ENCODE peak calls at places on chromosomes 7 and 10, in nine cellular contexts. One of them, this sample, is unnamed.

GRCh38 chr10:98135222-98135899 is 904 bp downstream of the R3HCC1L start:
- DNase-seq in GM12878: no peak
- DNase-seq in stomach: no peak
- DNase-seq in breast epithelium: no peak
- DNase-seq in transverse colon: no peak
- DNase-seq in HCT116: no peak
- DNase-seq in suprapubic skin: no peak
- DNase-seq in sigmoid colon: no peak
- DNase-seq in prostate gland: peak; percentile 10
- DNase-seq in this sample: no peak

GRCh38 chr10:21158301-21158700 is 261.2 kb upstream of the NEBL start:
- DNase-seq in GM12878: no peak
- DNase-seq in stomach: no peak
- DNase-seq in breast epithelium: no peak
- DNase-seq in transverse colon: no peak
- DNase-seq in HCT116: no peak
- DNase-seq in suprapubic skin: no peak
- DNase-seq in sigmoid colon: no peak
- DNase-seq in prostate gland: no peak
- DNase-seq in this sample: no peak

GRCh38 chr7:157824819-157825121 is 488.0 kb downstream of the DNAJB6 start:
- DNase-seq in GM12878: no peak
- DNase-seq in stomach: no peak
- DNase-seq in breast epithelium: no peak
- DNase-seq in transverse colon: no peak
- DNase-seq in HCT116: no peak
- DNase-seq in suprapubic skin: no peak
- DNase-seq in sigmoid colon: peak; percentile 21
- DNase-seq in prostate gland: no peak
- DNase-seq in this sample: no peak

GRCh38 chr7:49279886-49280285 is 355.5 kb downstream of the CDC14C start:
- DNase-seq in GM12878: no peak
- DNase-seq in stomach: no peak
- DNase-seq in breast epithelium: no peak
- DNase-seq in transverse colon: no peak
- DNase-seq in HCT116: no peak
- DNase-seq in suprapubic skin: no peak
- DNase-seq in sigmoid colon: no peak
- DNase-seq in prostate gland: no peak
- DNase-seq in this sample: no peak

GRCh38 chr7:128398016-128398840 is 11.6 kb downstream of the IMPDH1 start:
- DNase-seq in GM12878: no peak
- DNase-seq in stomach: peak; percentile 71
- DNase-seq in breast epithelium: no peak
- DNase-seq in transverse colon: peak; percentile 69
- DNase-seq in HCT116: no peak
- DNase-seq in suprapubic skin: peak; percentile 74
- DNase-seq in sigmoid colon: peak; percentile 80
- DNase-seq in prostate gland: peak; percentile 42
- DNase-seq in this sample: no peak

GRCh38 chr10:79274279-79275104 is 72.8 kb upstream of the PPIF start:
- DNase-seq in GM12878: no peak
- DNase-seq in stomach: peak; percentile 52
- DNase-seq in breast epithelium: peak; percentile 80
- DNase-seq in transverse colon: peak; percentile 64
- DNase-seq in HCT116: no peak
- DNase-seq in suprapubic skin: peak; percentile 93
- DNase-seq in sigmoid colon: peak; percentile 98
- DNase-seq in prostate gland: peak; percentile 51
- DNase-seq in this sample: no peak

GRCh38 chr10:76769587-76769986 is 868.0 kb downstream of the KCNMA1 start:
- DNase-seq in GM12878: no peak
- DNase-seq in stomach: no peak
- DNase-seq in breast epithelium: no peak
- DNase-seq in transverse colon: no peak
- DNase-seq in HCT116: no peak
- DNase-seq in suprapubic skin: no peak
- DNase-seq in sigmoid colon: no peak
- DNase-seq in prostate gland: no peak
- DNase-seq in this sample: no peak

GRCh38 chr7:140810830-140811556 is 113.7 kb downstream of the BRAF start:
- DNase-seq in GM12878: peak; percentile 51
- DNase-seq in stomach: peak; percentile 59
- DNase-seq in breast epithelium: peak; percentile 35
- DNase-seq in transverse colon: peak; percentile 50
- DNase-seq in HCT116: peak; percentile 53
- DNase-seq in suprapubic skin: peak; percentile 57
- DNase-seq in sigmoid colon: peak; percentile 64
- DNase-seq in prostate gland: peak; percentile 74
- DNase-seq in this sample: no peak

GRCh38 chr7:1555046-1555812 is 776 bp downstream of the TMEM184A start:
- DNase-seq in GM12878: no peak
- DNase-seq in stomach: peak; percentile 67
- DNase-seq in breast epithelium: peak; percentile 84
- DNase-seq in transverse colon: peak; percentile 89
- DNase-seq in HCT116: no peak
- DNase-seq in suprapubic skin: no peak
- DNase-seq in sigmoid colon: no peak
- DNase-seq in prostate gland: peak; percentile 72
- DNase-seq in this sample: no peak

GRCh38 chr10:114375082-114375481 is 29.2 kb downstream of the AFAP1L2 start:
- DNase-seq in GM12878: no peak
- DNase-seq in stomach: no peak
- DNase-seq in breast epithelium: no peak
- DNase-seq in transverse colon: no peak
- DNase-seq in HCT116: no peak
- DNase-seq in suprapubic skin: no peak
- DNase-seq in sigmoid colon: no peak
- DNase-seq in prostate gland: no peak
- DNase-seq in this sample: no peak
- TF ChIP-seq POLR2AphosphoS5 in GM12878: no peak
- TF ChIP-seq POLR2AphosphoS5 in stomach: no peak
- TF ChIP-seq POLR2AphosphoS5 in breast epithelium: no peak
- TF ChIP-seq POLR2AphosphoS5 in transverse colon: no peak
- TF ChIP-seq POLR2AphosphoS5 in HCT116: no peak
- TF ChIP-seq POLR2AphosphoS5 in suprapubic skin: no peak
- TF ChIP-seq POLR2AphosphoS5 in sigmoid colon: no peak
- TF ChIP-seq POLR2AphosphoS5 in prostate gland: peak; percentile 18
- TF ChIP-seq POLR2AphosphoS5 in this sample: no peak

DNA sequence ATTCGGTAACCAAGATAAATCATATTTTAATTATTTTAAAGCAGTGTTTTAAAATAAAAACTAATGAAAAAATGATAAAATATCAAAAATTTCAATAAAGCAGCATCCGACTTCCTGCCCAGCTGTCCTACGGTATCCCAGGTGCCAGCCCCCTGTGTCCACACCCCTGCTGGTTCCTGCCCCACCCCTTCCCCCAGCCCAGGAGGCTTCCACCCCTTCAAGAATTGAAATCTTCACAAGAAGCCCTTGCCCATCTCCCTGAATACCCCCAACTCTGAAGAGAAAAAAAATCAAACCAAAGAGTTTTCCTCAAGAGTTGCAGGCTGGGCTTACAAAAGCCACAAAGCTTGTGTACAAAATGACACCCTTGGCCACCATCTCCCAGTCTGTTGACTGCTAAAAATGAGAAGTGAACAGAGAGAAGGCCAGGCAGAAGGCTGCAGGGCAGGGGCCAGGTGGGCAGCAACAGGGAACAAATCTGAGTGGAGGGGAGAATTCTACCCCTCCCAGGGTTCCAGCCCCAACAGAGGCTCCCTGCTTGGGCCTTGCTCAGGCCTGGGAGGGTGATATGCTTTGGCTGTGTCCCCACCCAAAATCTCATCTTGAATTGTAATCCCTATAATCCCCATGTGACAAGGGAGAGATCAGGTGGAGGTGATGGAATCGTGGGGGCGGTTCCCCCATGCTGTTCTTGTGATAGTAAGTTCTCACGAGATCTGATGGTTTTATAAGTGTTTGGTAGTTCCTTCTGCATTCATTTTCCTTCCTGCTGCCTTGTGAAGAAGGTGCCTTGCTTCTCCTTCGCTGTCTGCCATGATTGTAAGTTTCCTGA is 14.5 kb downstream of the GPRIN2 start:
- DNase-seq in GM12878: no peak
- DNase-seq in stomach: peak; percentile 25
- DNase-seq in breast epithelium: no peak
- DNase-seq in transverse colon: peak; percentile 11
- DNase-seq in HCT116: no peak
- DNase-seq in suprapubic skin: peak; percentile 62
- DNase-seq in sigmoid colon: no peak
- DNase-seq in prostate gland: no peak
- DNase-seq in this sample: no peak
- TF ChIP-seq POLR2A in GM12878: no peak
- TF ChIP-seq POLR2A in stomach: no peak
- TF ChIP-seq POLR2A in breast epithelium: no peak
- TF ChIP-seq POLR2A in transverse colon: no peak
- TF ChIP-seq POLR2A in HCT116: no peak
- TF ChIP-seq POLR2A in suprapubic skin: no peak
- TF ChIP-seq POLR2A in sigmoid colon: no peak
- TF ChIP-seq POLR2A in prostate gland: no peak
- TF ChIP-seq POLR2A in this sample: no peak

DNA sequence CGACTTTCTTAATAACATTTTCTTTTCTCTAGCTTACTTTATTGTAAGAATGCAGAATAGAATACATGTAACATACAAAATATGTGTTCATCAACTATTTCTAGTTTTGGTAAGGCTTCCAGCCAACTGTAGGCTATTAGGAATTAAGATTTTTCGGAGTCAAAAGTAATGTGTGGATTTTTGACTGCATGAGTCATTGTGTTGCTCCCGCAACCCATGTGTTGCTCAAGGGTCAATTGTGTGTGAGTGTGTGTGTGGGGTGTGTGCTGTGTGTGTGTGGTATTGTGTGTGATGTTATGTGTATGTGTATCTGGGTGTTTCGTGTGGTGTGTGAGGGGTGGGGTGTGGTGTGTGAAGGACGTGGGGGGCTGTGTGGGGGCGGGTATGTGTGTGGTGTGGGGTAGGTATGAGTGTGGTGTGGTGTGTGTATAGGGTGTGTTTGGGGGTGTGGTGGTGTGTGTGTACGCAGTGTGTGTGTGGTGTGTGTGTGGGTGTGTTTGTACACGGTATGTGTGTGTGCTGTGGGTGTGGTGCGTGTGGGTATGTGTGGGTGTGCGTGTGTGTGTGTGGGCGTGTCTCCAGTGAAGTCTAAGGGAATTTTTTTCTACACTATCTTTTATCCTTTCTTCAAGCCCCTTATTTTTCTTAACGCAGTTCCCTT is 60.5 kb downstream of the RSU1 start:
- DNase-seq in GM12878: no peak
- DNase-seq in stomach: no peak
- DNase-seq in breast epithelium: no peak
- DNase-seq in transverse colon: no peak
- DNase-seq in HCT116: no peak
- DNase-seq in suprapubic skin: no peak
- DNase-seq in sigmoid colon: no peak
- DNase-seq in prostate gland: no peak
- DNase-seq in this sample: no peak
- H3K4me3 ChIP-seq in GM12878: no peak overlapping the region
- H3K4me3 ChIP-seq in stomach: no peak overlapping the region
- H3K4me3 ChIP-seq in breast epithelium: no peak overlapping the region
- H3K4me3 ChIP-seq in transverse colon: no peak overlapping the region
- H3K4me3 ChIP-seq in HCT116: no peak overlapping the region
- H3K4me3 ChIP-seq in suprapubic skin: no peak overlapping the region
- H3K4me3 ChIP-seq in sigmoid colon: no peak overlapping the region
- H3K4me3 ChIP-seq in prostate gland: no peak overlapping the region
- H3K4me3 ChIP-seq in this sample: no peak overlapping the region

DNA sequence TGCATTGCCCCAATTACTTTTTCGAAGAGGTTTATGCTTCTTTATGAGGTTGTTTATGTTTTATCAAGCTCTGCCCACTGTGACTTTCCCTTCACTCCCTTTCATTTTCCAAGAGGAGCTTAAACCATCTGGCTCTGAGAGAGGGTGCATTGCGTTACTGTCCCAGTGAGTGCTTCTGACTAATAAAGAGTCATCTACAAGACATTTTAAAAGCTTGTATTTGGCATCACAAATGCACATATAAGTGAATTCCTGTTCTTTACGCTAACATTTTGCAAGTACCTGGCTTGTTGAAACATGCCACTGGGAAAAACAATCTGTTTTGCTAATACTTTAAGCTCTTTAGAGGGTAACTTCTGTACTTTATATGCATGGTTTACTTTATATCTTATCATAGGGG is 534.6 kb upstream of the POM121L12 start:
- DNase-seq in GM12878: no peak
- DNase-seq in stomach: no peak
- DNase-seq in breast epithelium: no peak
- DNase-seq in transverse colon: no peak
- DNase-seq in HCT116: no peak
- DNase-seq in suprapubic skin: no peak
- DNase-seq in sigmoid colon: no peak
- DNase-seq in prostate gland: no peak
- DNase-seq in this sample: no peak
- TF ChIP-seq POLR2AphosphoS5 in GM12878: no peak
- TF ChIP-seq POLR2AphosphoS5 in stomach: no peak
- TF ChIP-seq POLR2AphosphoS5 in breast epithelium: no peak
- TF ChIP-seq POLR2AphosphoS5 in transverse colon: no peak
- TF ChIP-seq POLR2AphosphoS5 in HCT116: no peak
- TF ChIP-seq POLR2AphosphoS5 in suprapubic skin: no peak
- TF ChIP-seq POLR2AphosphoS5 in sigmoid colon: no peak
- TF ChIP-seq POLR2AphosphoS5 in prostate gland: peak; percentile 28
- TF ChIP-seq POLR2AphosphoS5 in this sample: no peak

This sample was measured in vagina.